ENCODE peak calls at places on chromosome X, in ten cellular contexts. T is OCI-LY7, Z is left ventricle myocardium inferior, R is MM.1S, A is heart right ventricle, U is GM23248, Y is neural progenitor cell, B is testis, P is esophagus squamous epithelium, G is tibial nerve. M is an unnamed sample.

GRCh38 chrX:132909643-132910042 is 48.8 kb downstream of the HS6ST2 start:
- DNase-seq in T (no peak), Z (no peak), R (no peak), A (no peak), U (peak; percentile 34), Y (no peak), B (no peak), P (no peak), G (no peak), M (no peak)

GRCh38 chrX:14899607-14900006 is 26.4 kb downstream of the MOSPD2 start:
- DNase-seq in T (no peak), Z (no peak), R (peak; percentile 7), A (no peak), U (peak; percentile 58), Y (no peak), B (no peak), P (no peak), G (no peak), M (no peak)

GRCh38 chrX:102934624-102935023 is 2.4 kb upstream of the RAB40AL start:
- DNase-seq in T (peak; percentile 16), Z (no peak), R (peak; percentile 15), A (no peak), U (peak; percentile 39), Y (peak; percentile 6), B (peak; percentile 46), P (no peak), G (peak; percentile 12), M (peak; percentile 31)

GRCh38 chrX:39689374-39690104 is 408.2 kb downstream of the BCOR start:
- DNase-seq in T (no peak), Z (no peak), R (no peak), A (no peak), U (peak; percentile 25), Y (peak; percentile 70), B (no peak), P (no peak), G (no peak), M (no peak)

GRCh38 chrX:124212622-124213021 is 119.8 kb upstream of the TEX13D start:
- DNase-seq in T (peak; percentile 11), Z (no peak), R (peak; percentile 84), A (no peak), U (no peak), Y (no peak), B (no peak), P (no peak), G (no peak), M (no peak)

GRCh38 chrX:21963226-21963625 is 22.7 kb downstream of the SMS start:
- DNase-seq in T (no peak), Z (no peak), R (no peak), A (no peak), U (no peak), Y (no peak), B (no peak), P (no peak), G (no peak), M (no peak)

GRCh38 chrX:123081766-123082165 is 102.3 kb upstream of the GRIA3 start:
- DNase-seq in T (no peak), Z (no peak), R (no peak), A (no peak), U (peak; percentile 61), Y (no peak), B (no peak), P (no peak), G (no peak), M (no peak)

GRCh38 chrX:134908235-134908834 is 82.5 kb upstream of the SMIM10 start:
- DNase-seq in T (peak; percentile 29), Z (no peak), R (no peak), A (no peak), U (peak; percentile 54), Y (no peak), B (peak; percentile 29), P (no peak), G (no peak), M (no peak)

GRCh38 chrX:113522814-113523213 is 682.2 kb upstream of the AMOT start:
- DNase-seq in T (peak; percentile 0), Z (no peak), R (no peak), A (no peak), U (no peak), Y (no peak), B (no peak), P (no peak), G (no peak), M (peak; percentile 29)

GRCh38 chrX:108186811-108187210 is 95.2 kb downstream of the ATG4A start:
- DNase-seq in T (no peak), Z (no peak), R (no peak), A (no peak), U (peak; percentile 55), Y (no peak), B (no peak), P (no peak), G (no peak), M (no peak)

GRCh38 chrX:115378471-115378870 is 89.0 kb downstream of the LUZP4 start:
- DNase-seq in T (no peak), Z (no peak), R (no peak), A (no peak), U (peak; percentile 57), Y (no peak), B (no peak), P (no peak), G (no peak), M (no peak)

GRCh38 chrX:110212299-110212698 is 105.6 kb downstream of the AMMECR1 start:
- DNase-seq in T (no peak), Z (no peak), R (no peak), A (no peak), U (peak; percentile 20), Y (no peak), B (no peak), P (no peak), G (no peak), M (no peak)

GRCh38 chrX:121360280-121360679 is 312.9 kb downstream of the GLUD2 start:
- DNase-seq in T (no peak), Z (no peak), R (no peak), A (no peak), U (no peak), Y (no peak), B (no peak), P (no peak), G (no peak), M (no peak)

GRCh38 chrX:12770440-12770839 is 20.8 kb upstream of the PRPS2 start:
- DNase-seq in T (peak; percentile 34), Z (no peak), R (peak; percentile 27), A (no peak), U (peak; percentile 43), Y (peak; percentile 24), B (no peak), P (no peak), G (no peak), M (no peak)

GRCh38 chrX:10327651-10328050 is 170.9 kb downstream of the CLCN4 start:
- DNase-seq in T (no peak), Z (no peak), R (no peak), A (no peak), U (no peak), Y (peak; percentile 12), B (no peak), P (no peak), G (no peak), M (no peak)

DNA sequence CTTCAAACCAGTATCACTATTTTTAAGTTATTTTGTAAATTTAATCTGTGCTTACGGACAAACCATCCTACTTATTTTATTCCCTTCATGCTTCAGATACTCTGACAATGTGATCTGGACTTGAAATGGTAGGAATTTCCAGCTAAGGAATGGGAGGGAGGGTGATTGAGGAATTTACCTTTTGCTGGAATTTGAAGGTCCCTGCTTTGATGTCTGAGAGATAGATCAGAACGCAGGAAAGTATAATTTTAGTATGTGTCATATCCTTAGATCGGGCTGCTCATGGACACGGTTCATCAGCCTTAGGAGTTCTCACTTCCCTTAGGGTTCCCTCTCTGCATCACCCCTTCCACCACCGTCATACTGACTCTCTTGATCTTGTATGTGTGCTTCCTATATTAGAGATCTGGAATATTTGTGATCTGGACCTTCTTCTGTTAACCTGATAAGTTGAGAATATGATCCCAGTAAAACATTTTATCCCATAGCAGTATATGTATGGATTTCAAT is 16.8 kb downstream of the OCRL start:
- DNase-seq in T (peak; percentile 0), Z (no peak), R (no peak), A (no peak), U (no peak), Y (no peak), B (no peak), P (no peak), G (no peak), M (no peak)
- H3K4me3 ChIP-seq in T (no peak overlapping the region), Z (no peak overlapping the region), R (no peak overlapping the region), A (no peak overlapping the region), U (no peak overlapping the region), Y (no peak overlapping the region), B (no peak overlapping the region), P (no peak overlapping the region), G (no peak overlapping the region), M (no peak overlapping the region)

DNA sequence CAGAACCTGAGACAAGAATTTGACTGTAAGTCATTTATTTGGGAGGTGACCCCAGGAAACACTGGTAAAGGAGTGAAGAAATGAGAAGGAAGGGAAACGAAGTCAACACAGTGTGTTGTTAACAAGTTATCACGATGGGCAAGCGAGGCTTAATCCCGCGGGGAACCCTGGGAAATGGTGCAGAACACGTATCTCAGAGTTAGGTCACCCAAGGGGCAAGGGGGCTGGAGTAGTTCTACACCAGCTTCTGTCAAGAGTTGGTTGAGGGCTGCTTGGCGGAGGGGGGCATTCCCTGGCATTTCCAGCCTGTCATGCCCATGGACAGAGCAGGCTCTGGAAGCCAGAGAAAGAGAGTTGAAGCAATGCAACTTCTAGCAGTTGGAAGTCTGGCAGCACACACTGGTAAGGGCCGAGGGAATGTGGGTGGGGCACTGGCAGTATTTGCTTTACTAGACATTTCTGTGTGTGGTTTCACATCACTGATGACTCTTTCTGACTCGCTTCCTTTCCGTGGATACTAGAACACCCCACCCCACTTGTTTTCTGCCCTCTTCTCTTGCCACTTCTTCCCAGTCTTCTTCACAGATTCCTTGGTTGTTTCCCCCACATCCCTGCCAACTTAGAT is 52.2 kb upstream of the ADGRG2 start:
- DNase-seq in T (no peak), Z (no peak), R (no peak), A (peak; percentile 9), U (peak; percentile 69), Y (no peak), B (no peak), P (no peak), G (peak; percentile 15), M (no peak)
- H3K27ac ChIP-seq in T (no peak overlapping the region), Z (no peak overlapping the region), R (no peak overlapping the region), A (no peak overlapping the region), U (no peak overlapping the region), Y (no peak overlapping the region), B (no peak overlapping the region), P (no peak overlapping the region), G (no peak overlapping the region), M (no peak overlapping the region)

GRCh38 chrX:101191217-101191750 is 28.3 kb upstream of the DRP2 start:
- DNase-seq in T (no peak), Z (peak; percentile 15), R (no peak), A (peak; percentile 20), U (peak; percentile 36), Y (peak; percentile 77), B (peak; percentile 52), P (no peak), G (no peak), M (no peak)
- H3K4me3 ChIP-seq in T (no peak overlapping the region), Z (peak overlapping the region; percentile 54), R (no peak overlapping the region), A (peak overlapping the region; percentile 26), U (peak overlapping the region; percentile 53), Y (peak overlapping the region; percentile 34), B (no peak overlapping the region), P (peak overlapping the region; percentile 49), G (no peak overlapping the region), M (no peak overlapping the region)

DNA sequence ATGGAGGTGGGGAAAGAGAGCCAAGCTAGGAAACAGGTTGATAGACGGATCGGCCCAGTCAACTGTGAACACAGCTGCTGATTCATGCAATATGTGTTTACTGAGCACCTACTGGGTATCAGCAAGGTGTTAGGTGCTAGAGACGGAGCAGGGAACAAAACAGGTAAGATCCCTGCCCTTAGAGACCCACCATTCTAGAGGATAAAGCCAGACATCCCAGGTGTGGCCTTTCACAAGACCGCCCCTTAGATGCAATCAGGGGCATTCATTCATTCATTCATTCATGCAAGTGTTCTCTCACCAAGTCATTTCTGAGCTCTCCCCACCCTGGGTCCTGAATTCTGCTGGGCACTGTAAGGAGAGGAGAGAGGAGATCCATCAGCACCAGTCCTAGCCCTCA is 20.2 kb upstream of the MTM1 start:
- DNase-seq in T (no peak), Z (no peak), R (no peak), A (no peak), U (no peak), Y (no peak), B (no peak), P (no peak), G (no peak), M (no peak)
- H3K27ac ChIP-seq in T (no peak overlapping the region), Z (peak overlapping the region; percentile 86), R (no peak overlapping the region), A (peak overlapping the region; percentile 76), U (peak overlapping the region; percentile 72), Y (no peak overlapping the region), B (peak overlapping the region; percentile 78), P (peak overlapping the region; percentile 70), G (peak overlapping the region; percentile 80), M (no peak overlapping the region)

M was measured in body of pancreas.